ENCODE peak calls at places on chromosomes 11 and 22, in five cellular contexts. Q is neuronal stem cell, F is H1, A is trophoblast cell, G is mesenchymal stem cell. E is an unnamed sample.

GRCh38 chr11:85718991-85719807 is 33.2 kb upstream of the CCDC89 start:
- DNase-seq in F (peak; percentile 31), A (peak; percentile 83), Q (peak; percentile 64), G (peak; percentile 93), E (peak; percentile 100)

GRCh38 chr22:32018056-32018455 is 25.0 kb upstream of the SLC5A1 start:
- DNase-seq in A (peak; percentile 64), F (no peak), G (no peak), Q (no peak), E (no peak)

GRCh38 chr11:86800076-86800955 is at the start of gene PRSS23:
- DNase-seq in F (no peak), A (peak; percentile 13), Q (peak; percentile 79), G (peak; percentile 68), E (peak; percentile 44)

GRCh38 chr22:47784367-47784983 is 1022.0 kb downstream of the TBC1D22A start:
- DNase-seq in A (no peak), G (no peak), Q (no peak), F (no peak), E (no peak)

GRCh38 chr11:112993808-112994207 is 32.6 kb downstream of the NCAM1 start:
- DNase-seq in Q (no peak), F (no peak), G (no peak), A (no peak), E (no peak)

GRCh38 chr11:75031224-75031753 is 42.6 kb downstream of the NEU3 start:
- DNase-seq in F (no peak), A (peak; percentile 61), G (peak; percentile 94), Q (no peak), E (peak; percentile 97)

GRCh38 chr22:31753005-31753633 is 700 bp upstream of the DEPDC5 start:
- DNase-seq in G (peak; percentile 46), F (no peak), A (peak; percentile 57), Q (peak; percentile 66), E (no peak)

GRCh38 chr11:113304916-113305315 is 9.5 kb upstream of the TTC12 start:
- DNase-seq in G (no peak), Q (no peak), F (no peak), A (no peak), E (no peak)

GRCh38 chr11:14956111-14956510 is 16.0 kb downstream of the CALCA start:
- DNase-seq in G (no peak), Q (no peak), A (no peak), F (no peak), E (no peak)

GRCh38 chr11:1341928-1342524 is 32.6 kb upstream of the TOLLIP start:
- DNase-seq in Q (no peak), G (peak; percentile 51), F (no peak), A (no peak), E (peak; percentile 64)

GRCh38 chr11:25562417-25562816 is 769.5 kb upstream of the ANO3 start:
- DNase-seq in A (no peak), G (no peak), F (no peak), Q (no peak), E (no peak)

GRCh38 chr11:109229682-109230081 is 192.3 kb upstream of the C11orf87 start:
- DNase-seq in A (no peak), Q (no peak), F (no peak), G (peak; percentile 29), E (no peak)

GRCh38 chr22:46595545-46595944 is 24.6 kb upstream of the GRAMD4 start:
- DNase-seq in G (no peak), A (no peak), F (no peak), Q (no peak), E (no peak)

GRCh38 chr11:110305169-110306018 is 9.0 kb upstream of the RDX start:
- DNase-seq in F (no peak), A (no peak), Q (no peak), G (no peak), E (no peak)

GRCh38 chr11:129999407-129999806 is 3.2 kb downstream of the PRDM10 start:
- DNase-seq in F (no peak), Q (no peak), A (no peak), G (no peak), E (no peak)

GRCh38 chr22:26168934-26169311 is 339 bp upstream of the SEZ6L start:
- DNase-seq in G (no peak), F (no peak), A (no peak), Q (no peak), E (no peak)
- H3K4me3 ChIP-seq in G (peak overlapping the region; percentile 31), F (peak overlapping the region; percentile 77), A (no peak overlapping the region), Q (peak overlapping the region; percentile 39), E (no peak overlapping the region)

DNA sequence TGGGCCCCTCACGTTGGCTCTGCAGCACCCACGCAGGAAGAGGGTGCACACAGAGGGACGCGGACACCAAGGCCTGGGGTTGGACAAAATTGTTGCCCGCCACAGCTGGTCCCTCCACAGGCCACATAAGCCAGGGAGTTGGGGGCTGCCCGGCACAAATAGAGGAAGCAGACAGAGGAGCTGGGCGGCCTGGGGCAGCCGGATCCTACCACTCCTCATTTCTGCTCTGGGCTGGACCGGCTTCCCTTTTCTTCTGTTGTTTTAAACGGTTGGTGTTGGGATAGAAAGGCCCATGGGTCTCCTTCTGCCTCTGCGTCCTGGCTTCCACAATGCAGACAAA is 36.4 kb upstream of the LINC01488 start:
- DNase-seq in G (no peak), F (no peak), Q (no peak), A (no peak), E (no peak)
- H2BK120ac ChIP-seq in G (peak overlapping the region; percentile 24), F (peak overlapping the region; percentile 58), Q (peak overlapping the region; percentile 49), A (peak overlapping the region; percentile 29), E (peak overlapping the region; percentile 84)

GRCh38 chr11:19393941-19394340 is 153.2 kb upstream of the E2F8 start:
- DNase-seq in F (no peak), A (no peak), Q (no peak), G (peak; percentile 67), E (peak; percentile 83)
- H2AFZ ChIP-seq in F (no peak overlapping the region), A (no peak overlapping the region), Q (no peak overlapping the region), G (no peak overlapping the region), E (no peak overlapping the region)

GRCh38 chr11:47593934-47594855 is at the start of gene C1QTNF4:
- DNase-seq in F (no peak), Q (peak; percentile 31), A (peak; percentile 56), G (no peak), E (no peak)
- H3K4me3 ChIP-seq in F (peak within 1 kb of the TSS; percentile 94), Q (peak within 1 kb of the TSS; percentile 57), A (peak within 1 kb of the TSS; percentile 35), G (peak within 1 kb of the TSS; percentile 46), E (peak within 1 kb of the TSS; percentile 32)

GRCh38 chr11:126499124-126499752 is 143.8 kb downstream of the ST3GAL4 start:
- DNase-seq in A (no peak), Q (no peak), F (no peak), G (no peak), E (no peak)

GRCh38 chr11:126496576-126497403 is 141.3 kb downstream of the ST3GAL4 start:
- DNase-seq in G (no peak), F (no peak), Q (no peak), A (no peak), E (no peak)

GRCh38 chr11:126498281-126498680 is 142.8 kb downstream of the ST3GAL4 start:
- DNase-seq in G (no peak), Q (no peak), F (no peak), A (no peak), E (no peak)

GRCh38 chr11:126495806-126496205 is 140.3 kb downstream of the ST3GAL4 start:
- DNase-seq in A (no peak), Q (no peak), F (no peak), G (no peak), E (no peak)

DNA sequence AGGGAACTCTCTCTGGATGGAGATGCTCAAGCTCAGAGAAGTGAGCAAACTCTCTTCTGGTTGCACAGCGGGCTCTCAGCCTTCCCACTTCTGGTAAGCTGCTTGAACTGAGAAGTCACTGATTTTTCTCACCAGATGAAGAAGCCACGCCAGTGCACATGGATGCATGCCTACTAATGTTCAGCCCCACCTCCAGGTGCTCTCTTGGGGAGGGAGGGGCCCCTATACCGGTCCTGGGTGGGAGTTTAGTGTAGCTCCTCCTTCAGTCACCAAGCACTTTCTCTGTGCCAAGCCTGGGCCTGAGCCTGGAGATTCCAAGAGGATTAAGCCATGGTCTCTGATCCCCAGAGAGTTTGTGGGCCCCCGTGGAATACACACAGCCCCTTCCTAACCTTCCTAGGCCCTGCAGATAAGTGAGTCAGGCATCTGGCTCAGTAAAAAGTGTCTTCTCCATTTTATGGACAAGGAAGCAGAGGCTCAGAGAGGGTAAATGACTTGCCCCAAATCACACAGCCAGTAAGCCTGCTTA is 142.2 kb downstream of the ST3GAL4 start:
- DNase-seq in G (no peak), F (no peak), Q (no peak), A (no peak), E (no peak)
- H2BK120ac ChIP-seq in G (no peak overlapping the region), F (no peak overlapping the region), Q (no peak overlapping the region), A (no peak overlapping the region), E (no peak overlapping the region)

GRCh38 chr22:20297414-20298109 is 22.3 kb downstream of the DGCR6L start:
- DNase-seq in G (no peak), Q (no peak), A (no peak), F (no peak), E (no peak)

GRCh38 chr22:20296598-20296997 is 23.3 kb downstream of the DGCR6L start:
- DNase-seq in F (no peak), Q (no peak), A (no peak), G (no peak), E (peak; percentile 21)

GRCh38 chr22:20299736-20300136 is 20.1 kb downstream of the DGCR6L start:
- DNase-seq in A (no peak), F (no peak), Q (no peak), G (peak; percentile 10), E (peak; percentile 28)

GRCh38 chr22:20298803-20299735 is 20.8 kb downstream of the DGCR6L start:
- DNase-seq in F (peak; percentile 46), G (peak; percentile 71), A (peak; percentile 64), Q (peak; percentile 92), E (peak; percentile 67)

DNA sequence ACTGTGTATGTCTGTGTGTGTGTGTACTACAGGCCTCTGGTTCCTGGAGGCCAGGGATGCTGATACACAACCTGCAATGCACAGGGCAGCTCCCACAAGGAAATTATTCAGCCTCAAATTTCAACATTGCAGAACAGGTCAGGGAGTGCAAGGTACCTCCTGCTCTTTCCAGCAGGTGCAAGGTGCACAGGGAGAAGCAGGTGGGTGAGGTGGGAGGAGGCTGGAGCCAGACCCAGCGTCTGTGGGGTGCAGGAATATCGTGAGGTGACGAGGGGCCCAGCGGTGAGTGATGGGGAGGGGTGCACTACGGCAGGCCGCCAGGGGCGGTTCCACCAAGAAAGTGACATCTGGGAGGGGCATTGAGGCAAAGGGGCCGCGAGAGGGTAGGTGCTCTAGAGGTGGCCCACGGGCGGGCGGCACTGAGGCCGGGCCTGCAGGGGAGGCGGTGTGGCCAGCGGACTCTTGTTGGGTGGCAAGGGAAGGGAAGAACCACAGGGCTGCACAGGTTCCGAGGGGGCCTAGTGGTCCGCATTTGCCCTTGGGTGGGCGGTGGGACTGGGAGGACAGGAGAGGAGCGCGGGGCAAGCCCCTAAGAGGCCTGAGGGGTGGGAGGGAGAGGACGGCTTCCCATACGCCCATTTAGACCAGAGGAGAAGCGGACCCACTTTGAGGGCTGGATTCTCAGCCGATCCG is 21.6 kb downstream of the DGCR6L start:
- DNase-seq in G (no peak), A (no peak), Q (no peak), F (no peak), E (no peak)
- H2AFZ ChIP-seq in G (no peak overlapping the region), A (no peak overlapping the region), Q (peak overlapping the region; percentile 92), F (peak overlapping the region; percentile 64), E (peak overlapping the region; percentile 97)